ENCODE peak calls at places on chromosomes 2 and 18, in five cellular contexts. A is AG09309, R is substantia nigra, D is retina, T is heart left ventricle. G is an unnamed sample.

GRCh38 chr18:55461843-55462242 is 126.1 kb downstream of the TCF4 start:
- DNase-seq in A (no peak), R (no peak), D (no peak), T (no peak), G (no peak)

GRCh38 chr2:240584486-240585031 is 2.0 kb upstream of the CAPN10 start:
- DNase-seq in A (no peak), R (no peak), D (no peak), T (no peak), G (peak; percentile 29)

GRCh38 chr2:24832991-24833671 is 39.9 kb downstream of the CENPO start:
- DNase-seq in A (no peak), R (no peak), D (peak; percentile 85), T (no peak), G (no peak)

GRCh38 chr2:105100064-105100840 is 62.4 kb downstream of the MRPS9 start:
- DNase-seq in A (no peak), R (no peak), D (no peak), T (no peak), G (no peak)

GRCh38 chr2:237408280-237408679 is 5.7 kb downstream of the COL6A3 start:
- DNase-seq in A (no peak), R (no peak), D (no peak), T (peak; percentile 61), G (peak; percentile 52)

GRCh38 chr18:35466334-35466733 is 31.4 kb downstream of the INO80C start:
- DNase-seq in A (no peak), R (no peak), D (no peak), T (no peak), G (no peak)

GRCh38 chr2:135547311-135547710 is 16.0 kb downstream of the R3HDM1 start:
- DNase-seq in A (no peak), R (no peak), D (no peak), T (no peak), G (no peak)

GRCh38 chr2:229642371-229642770 is 72.0 kb downstream of the DNER start:
- DNase-seq in A (no peak), R (no peak), D (no peak), T (no peak), G (peak; percentile 10)

GRCh38 chr18:48962857-48963554 is 12.2 kb upstream of the SMAD7 start:
- DNase-seq in A (no peak), R (no peak), D (no peak), T (no peak), G (no peak)

GRCh38 chr2:22817197-22817596 is 567.8 kb upstream of the KLHL29 start:
- DNase-seq in A (no peak), R (no peak), D (no peak), T (peak; percentile 23), G (no peak)

GRCh38 chr2:127065299-127065931 is 41.5 kb downstream of the BIN1 start:
- DNase-seq in A (no peak), R (no peak), D (no peak), T (no peak), G (no peak)

GRCh38 chr2:238167761-238168160 is 9.0 kb downstream of the ERFE start:
- DNase-seq in A (no peak), R (no peak), D (no peak), T (no peak), G (no peak)

GRCh38 chr2:12465631-12466135 is 251.1 kb upstream of the TRIB2 start:
- DNase-seq in A (no peak), R (no peak), D (no peak), T (no peak), G (no peak)

GRCh38 chr2:10977003-10977402 is 65.3 kb downstream of the KCNF1 start:
- DNase-seq in A (no peak), R (no peak), D (peak; percentile 44), T (no peak), G (no peak)

GRCh38 chr18:58169472-58169871 is 125.4 kb downstream of the NEDD4L start:
- DNase-seq in A (no peak), R (no peak), D (no peak), T (no peak), G (no peak)

GRCh38 chr2:239255643-239256042 is 145.2 kb downstream of the HDAC4 start:
- DNase-seq in A (no peak), R (no peak), D (no peak), T (no peak), G (no peak)

G was measured in EL.